ENCODE peak calls at places on chromosome 1, in six cellular contexts. N is activated CD4-positive, alpha-beta T cell treated with anti-CD3 and anti-CD28 coated beads for 48 hours; Y is sciatic nerve; J is T47D; P is GM19239; R is heart right ventricle. C is an unnamed sample.

GRCh38 chr1:163168053-163168452 is 34.7 kb downstream of the RGS5 start:
- DNase-seq in Y (no peak), J (no peak), R (peak), N (no peak), P (no peak), C (no peak)

GRCh38 chr1:229412056-229412455 is 21.8 kb downstream of the ACTA1 start:
- DNase-seq in P (no peak), J (peak), N (no peak), R (no peak), Y (no peak), C (no peak)

GRCh38 chr1:202213361-202214088 is 19.9 kb downstream of the LGR6 start:
- DNase-seq in N (peak), P (no peak), R (no peak), J (no peak), Y (no peak), C (no peak)

GRCh38 chr1:67040405-67040804 is 13.5 kb downstream of the SLC35D1 start:
- DNase-seq in Y (no peak), N (no peak), R (no peak), P (no peak), J (no peak), C (no peak)

GRCh38 chr1:91948501-91949355 is 473 bp upstream of the BRDT start:
- DNase-seq in J (no peak), P (no peak), R (no peak), Y (no peak), N (peak), C (peak)

GRCh38 chr1:35855016-35855700 is 27.9 kb upstream of the AGO1 start:
- DNase-seq in Y (no peak), R (no peak), N (no peak), J (no peak), P (no peak), C (no peak)

GRCh38 chr1:234957330-234958065 is 171.1 kb downstream of the TOMM20 start:
- DNase-seq in J (no peak), N (no peak), Y (peak), R (no peak), P (no peak), C (peak)

GRCh38 chr1:47582891-47583608 is 145.2 kb downstream of the FOXD2 start:
- DNase-seq in P (no peak), R (no peak), J (no peak), N (no peak), Y (no peak), C (peak)

GRCh38 chr1:56570924-56571372 is 8.4 kb downstream of the PLPP3 start:
- DNase-seq in J (no peak), P (no peak), N (no peak), R (no peak), Y (no peak), C (no peak)

GRCh38 chr1:44333373-44333772 is 21.7 kb downstream of the ERI3 start:
- DNase-seq in J (no peak), N (no peak), Y (no peak), P (no peak), R (no peak), C (no peak)

C was measured in mesenteric fat pad.